ENCODE peak calls at places on chromosomes 13 and 19, in ten cellular contexts. I, P, N, G, O, K, Q, H, W and A are unnamed samples.

GRCh38 chr13:25117312-25117711 is 21.4 kb downstream of the PABPC3 start:
- DNase-seq in W (peak; percentile 19), P (no peak), G (no peak), O (no peak), H (no peak), I (no peak), Q (no peak), K (no peak), N (no peak), A (peak; percentile 48)

GRCh38 chr13:110103026-110103425 is 203.9 kb downstream of the COL4A1 start:
- DNase-seq in K (no peak), W (no peak), Q (no peak), O (no peak), P (no peak), N (no peak), H (no peak), I (no peak), G (no peak), A (no peak)

GRCh38 chr19:9500796-9501195 is 2.4 kb upstream of the ZNF560 start:
- DNase-seq in N (no peak), P (no peak), K (no peak), W (no peak), Q (no peak), G (no peak), O (no peak), I (no peak), H (no peak), A (no peak)

GRCh38 chr13:94599877-94600276 is 1.8 kb upstream of the GPR180 start:
- DNase-seq in W (no peak), Q (no peak), O (no peak), K (no peak), P (no peak), G (no peak), I (no peak), H (no peak), N (no peak), A (no peak)

GRCh38 chr13:111950697-111951096 is 116.3 kb upstream of the SOX1 start:
- DNase-seq in G (no peak), N (no peak), P (no peak), K (no peak), W (no peak), H (no peak), I (no peak), O (no peak), Q (no peak), A (no peak)

GRCh38 chr13:23460921-23461320 is 27.4 kb upstream of the SACS start:
- DNase-seq in O (no peak), Q (no peak), N (no peak), P (no peak), G (no peak), W (no peak), I (no peak), K (no peak), H (no peak), A (no peak)

GRCh38 chr19:14081797-14082674 is 3.5 kb downstream of the C19orf67 start:
- DNase-seq in I (peak; percentile 53), O (no peak), N (peak; percentile 53), H (no peak), P (no peak), G (peak; percentile 47), W (no peak), K (no peak), Q (peak; percentile 55), A (peak; percentile 90)

GRCh38 chr13:60121288-60121687 is 42.4 kb downstream of the DIAPH3 start:
- DNase-seq in W (no peak), Q (no peak), N (no peak), G (no peak), H (no peak), P (no peak), I (no peak), K (no peak), O (no peak), A (no peak)

GRCh38 chr19:6125571-6125989 is 9.9 kb upstream of the ACSBG2 start:
- DNase-seq in G (peak; percentile 87), P (peak; percentile 13), I (no peak), W (peak; percentile 63), Q (peak; percentile 83), N (peak; percentile 35), O (peak; percentile 67), H (no peak), K (peak; percentile 40), A (peak; percentile 73)

GRCh38 chr13:111203742-111204386 is 88.8 kb downstream of the ARHGEF7 start:
- DNase-seq in P (no peak), G (peak; percentile 53), Q (no peak), H (no peak), K (no peak), N (no peak), W (no peak), O (no peak), I (no peak), A (no peak)

GRCh38 chr13:48775804-48776203 is 122.1 kb downstream of the CYSLTR2 start:
- DNase-seq in Q (peak; percentile 16), I (no peak), K (no peak), O (peak; percentile 22), G (no peak), P (no peak), N (no peak), W (no peak), H (no peak), A (no peak)

GRCh38 chr13:83995930-83996329 is 113.7 kb upstream of the SLITRK1 start:
- DNase-seq in Q (no peak), I (no peak), P (no peak), H (no peak), G (no peak), N (no peak), W (no peak), O (no peak), K (peak; percentile 8), A (no peak)

GRCh38 chr13:25215253-25215575 is 43.1 kb upstream of the AMER2 start:
- DNase-seq in N (no peak), G (peak; percentile 29), K (no peak), O (no peak), I (no peak), W (no peak), H (no peak), P (no peak), Q (no peak), A (no peak)

GRCh38 chr13:34733720-34734119 is 208.3 kb upstream of the NBEA start:
- DNase-seq in W (no peak), I (no peak), G (no peak), H (no peak), Q (peak; percentile 7), N (no peak), P (no peak), O (no peak), K (no peak), A (no peak)

GRCh38 chr19:16638666-16639065 is 10.7 kb upstream of the MED26 start:
- DNase-seq in O (no peak), P (no peak), G (no peak), K (no peak), H (no peak), Q (no peak), I (no peak), W (no peak), N (no peak), A (no peak)

GRCh38 chr19:51644636-51645271 is 1.9 kb downstream of the SIGLEC14 start:
- DNase-seq in I (no peak), Q (no peak), P (no peak), G (no peak), H (no peak), N (no peak), W (no peak), O (no peak), K (no peak), A (no peak)

GRCh38 chr13:35690546-35690945 is 214.1 kb upstream of the MAB21L1 start:
- DNase-seq in G (no peak), O (no peak), N (no peak), W (no peak), H (no peak), I (no peak), K (no peak), Q (no peak), P (no peak), A (no peak)

GRCh38 chr19:16293133-16294085 is 31.2 kb upstream of the KLF2 start:
- DNase-seq in W (no peak), N (peak; percentile 77), Q (peak; percentile 84), P (no peak), I (no peak), G (peak; percentile 82), K (peak; percentile 48), H (no peak), O (peak; percentile 91), A (no peak)

GRCh38 chr13:67094952-67095351 is 135.2 kb downstream of the PCDH9 start:
- DNase-seq in H (no peak), W (no peak), G (no peak), I (no peak), Q (no peak), N (no peak), P (no peak), O (no peak), K (no peak), A (no peak)

GRCh38 chr13:71661921-71662320 is 205.1 kb downstream of the DACH1 start:
- DNase-seq in Q (no peak), K (no peak), W (no peak), N (no peak), I (no peak), H (no peak), G (peak; percentile 87), P (no peak), O (no peak), A (no peak)

GRCh38 chr19:12723643-12724426 is at the start of gene TNPO2:
- DNase-seq in H (peak; percentile 86), O (peak; percentile 70), W (peak; percentile 89), P (peak; percentile 38), I (peak; percentile 50), G (peak; percentile 73), K (peak; percentile 83), N (peak; percentile 53), Q (peak; percentile 69), A (no peak)

GRCh38 chr13:62653371-62653770 is 1237.7 kb upstream of the PCDH20 start:
- DNase-seq in N (no peak), W (no peak), Q (no peak), H (no peak), G (no peak), P (no peak), O (no peak), K (no peak), I (no peak), A (no peak)

GRCh38 chr13:113455384-113455783 is 2.1 kb upstream of the ADPRHL1 start:
- DNase-seq in I (no peak), N (no peak), K (no peak), P (no peak), H (no peak), G (no peak), O (no peak), Q (no peak), W (no peak), A (no peak)

GRCh38 chr13:51542358-51542972 is 41.8 kb upstream of the WDFY2 start:
- DNase-seq in G (no peak), K (no peak), N (no peak), O (no peak), H (no peak), W (peak; percentile 24), I (no peak), P (no peak), Q (no peak), A (no peak)

GRCh38 chr13:27918918-27919255 is 913 bp upstream of the PDX1 start:
- DNase-seq in K (no peak), N (no peak), H (no peak), P (no peak), G (no peak), W (peak; percentile 15), I (no peak), Q (no peak), O (no peak), A (no peak)

GRCh38 chr19:3732108-3732507 is 23.9 kb downstream of the TJP3 start:
- DNase-seq in N (no peak), W (no peak), Q (no peak), P (no peak), K (no peak), I (no peak), G (no peak), H (no peak), O (no peak), A (no peak)

GRCh38 chr13:42258747-42259146 is 13.2 kb upstream of the AKAP11 start:
- DNase-seq in G (no peak), Q (no peak), K (no peak), I (no peak), O (no peak), N (no peak), P (no peak), H (no peak), W (peak; percentile 57), A (no peak)

GRCh38 chr13:59915252-59915651 is 248.5 kb downstream of the DIAPH3 start:
- DNase-seq in O (no peak), H (no peak), I (no peak), K (no peak), G (no peak), N (no peak), W (no peak), Q (no peak), P (no peak), A (no peak)